ENCODE peak calls at places on chromosomes 1 and 21, in four cellular contexts. M is fibroblast of gingiva, Q is lower leg skin, E is skeletal muscle cell. L is an unnamed sample.

GRCh38 chr1:111361761-111362160 is 65.8 kb downstream of the OVGP1 start:
- DNase-seq in E (no peak), Q (no peak), M (no peak), L (no peak)

GRCh38 chr1:228478912-228479665 is 8.1 kb upstream of the RNF187 start:
- DNase-seq in M (no peak), E (no peak), Q (peak), L (no peak)

GRCh38 chr1:224014328-224014649 is 99.6 kb upstream of the FBXO28 start:
- DNase-seq in Q (no peak), E (no peak), M (no peak), L (no peak)

GRCh38 chr1:221272940-221273339 is 393.7 kb downstream of the HLX start:
- DNase-seq in Q (no peak), M (no peak), E (no peak), L (no peak)

GRCh38 chr1:231139659-231140650 is 21.9 kb upstream of the TRIM67 start:
- DNase-seq in E (peak), M (peak), Q (no peak), L (peak)

GRCh38 chr21:33265664-33266049 is 510 bp upstream of the IL10RB start:
- DNase-seq in M (peak), E (no peak), Q (peak), L (peak)

GRCh38 chr21:42147386-42148020 is 71.4 kb upstream of the ABCG1 start:
- DNase-seq in E (no peak), M (no peak), Q (peak), L (no peak)

GRCh38 chr1:119544165-119544762 is 37.3 kb downstream of the HSD3B1 start:
- DNase-seq in Q (no peak), M (no peak), E (no peak), L (no peak)

GRCh38 chr1:222521299-222522104 is 26.4 kb downstream of the HHIPL2 start:
- DNase-seq in E (peak), Q (no peak), M (no peak), L (no peak)